ENCODE peak calls at places on chromosomes 3 and 15, in four cellular contexts. One of them, this sample, is unnamed.

GRCh38 chr15:73125219-73125618 is 73.0 kb downstream of the NEO1 start:
- DNase-seq in HepG2: no peak
- DNase-seq in GM12878: no peak
- DNase-seq in K562: no peak
- DNase-seq in this sample: no peak

GRCh38 chr3:52930748-52931147 is 33.4 kb upstream of the STIMATE start:
- DNase-seq in HepG2: no peak
- DNase-seq in GM12878: no peak
- DNase-seq in K562: no peak
- DNase-seq in this sample: no peak

GRCh38 chr15:83766326-83766725 is 112.4 kb downstream of the ADAMTSL3 start:
- DNase-seq in HepG2: no peak
- DNase-seq in GM12878: no peak
- DNase-seq in K562: no peak
- DNase-seq in this sample: no peak

GRCh38 chr3:105553851-105554250 is 187.1 kb downstream of the ALCAM start:
- DNase-seq in HepG2: no peak
- DNase-seq in GM12878: no peak
- DNase-seq in K562: no peak
- DNase-seq in this sample: no peak

GRCh38 chr15:82044373-82045178 is 1.2 kb downstream of the MEX3B start:
- DNase-seq in HepG2: no peak
- DNase-seq in GM12878: no peak
- DNase-seq in K562: no peak
- DNase-seq in this sample: peak

GRCh38 chr3:185744997-185745843 is 79.6 kb downstream of the IGF2BP2 start:
- DNase-seq in HepG2: peak
- DNase-seq in GM12878: peak
- DNase-seq in K562: no peak
- DNase-seq in this sample: no peak

GRCh38 chr3:14520967-14521366 is 19.2 kb downstream of the GRIP2 start:
- DNase-seq in HepG2: no peak
- DNase-seq in GM12878: no peak
- DNase-seq in K562: no peak
- DNase-seq in this sample: no peak

GRCh38 chr3:15074500-15074899 is 9.4 kb upstream of the MRPS25 start:
- DNase-seq in HepG2: no peak
- DNase-seq in GM12878: no peak
- DNase-seq in K562: no peak
- DNase-seq in this sample: no peak

GRCh38 chr3:111676177-111677021 is 81.3 kb upstream of the ZBED2 start:
- DNase-seq in HepG2: peak
- DNase-seq in GM12878: no peak
- DNase-seq in K562: no peak
- DNase-seq in this sample: no peak

GRCh38 chr3:97988784-97989568 is 16.7 kb upstream of the RIOX2 start:
- DNase-seq in HepG2: no peak
- DNase-seq in GM12878: no peak
- DNase-seq in K562: no peak
- DNase-seq in this sample: no peak

DNA sequence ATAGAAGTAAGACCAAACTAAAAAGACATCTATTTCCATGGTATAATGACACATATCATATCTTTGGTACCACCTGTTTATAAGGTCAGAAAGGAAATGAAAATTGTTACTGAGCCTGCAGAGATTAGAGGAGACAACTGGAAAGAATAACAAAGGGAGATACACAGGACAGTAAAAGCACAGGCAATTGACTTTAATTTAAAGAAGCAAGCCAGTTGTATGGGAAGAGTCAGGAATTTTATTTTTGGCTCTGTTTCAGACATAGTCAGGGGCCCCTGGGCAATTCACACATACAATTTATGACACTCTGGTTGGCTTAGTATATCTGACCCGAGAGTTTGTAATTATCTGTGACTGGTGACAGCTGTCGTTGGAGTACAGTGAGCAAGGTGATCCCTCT is 591.9 kb upstream of the NECTIN3 start:
- DNase-seq in HepG2: no peak
- DNase-seq in GM12878: no peak
- DNase-seq in K562: no peak
- DNase-seq in this sample: no peak
- TF ChIP-seq FOXK2 in HepG2: no peak
- TF ChIP-seq FOXK2 in GM12878: no peak
- TF ChIP-seq FOXK2 in K562: no peak
- TF ChIP-seq FOXK2 in this sample: no peak

GRCh38 chr3:17479681-17480405 is 262.6 kb downstream of the TBC1D5 start:
- DNase-seq in HepG2: no peak
- DNase-seq in GM12878: no peak
- DNase-seq in K562: no peak
- DNase-seq in this sample: no peak

GRCh38 chr3:17481116-17481515 is 261.3 kb downstream of the TBC1D5 start:
- DNase-seq in HepG2: no peak
- DNase-seq in GM12878: no peak
- DNase-seq in K562: no peak
- DNase-seq in this sample: no peak

GRCh38 chr3:17473761-17474160 is 268.7 kb downstream of the TBC1D5 start:
- DNase-seq in HepG2: no peak
- DNase-seq in GM12878: no peak
- DNase-seq in K562: no peak
- DNase-seq in this sample: no peak

GRCh38 chr3:17478673-17479072 is 263.8 kb downstream of the TBC1D5 start:
- DNase-seq in HepG2: peak
- DNase-seq in GM12878: no peak
- DNase-seq in K562: no peak
- DNase-seq in this sample: no peak
- TF ChIP-seq FOXK2 in HepG2: no peak
- TF ChIP-seq FOXK2 in GM12878: no peak
- TF ChIP-seq FOXK2 in K562: no peak
- TF ChIP-seq FOXK2 in this sample: no peak

GRCh38 chr3:126685493-126685892 is 18.5 kb upstream of the CHCHD6 start:
- DNase-seq in HepG2: no peak
- DNase-seq in GM12878: no peak
- DNase-seq in K562: no peak
- DNase-seq in this sample: no peak

GRCh38 chr3:126683506-126683905 is 20.5 kb upstream of the CHCHD6 start:
- DNase-seq in HepG2: no peak
- DNase-seq in GM12878: no peak
- DNase-seq in K562: no peak
- DNase-seq in this sample: no peak

GRCh38 chr3:126682046-126682445 is 22.0 kb upstream of the CHCHD6 start:
- DNase-seq in HepG2: no peak
- DNase-seq in GM12878: no peak
- DNase-seq in K562: no peak
- DNase-seq in this sample: no peak

GRCh38 chr3:126683069-126683468 is 21.0 kb upstream of the CHCHD6 start:
- DNase-seq in HepG2: no peak
- DNase-seq in GM12878: no peak
- DNase-seq in K562: no peak
- DNase-seq in this sample: no peak

DNA sequence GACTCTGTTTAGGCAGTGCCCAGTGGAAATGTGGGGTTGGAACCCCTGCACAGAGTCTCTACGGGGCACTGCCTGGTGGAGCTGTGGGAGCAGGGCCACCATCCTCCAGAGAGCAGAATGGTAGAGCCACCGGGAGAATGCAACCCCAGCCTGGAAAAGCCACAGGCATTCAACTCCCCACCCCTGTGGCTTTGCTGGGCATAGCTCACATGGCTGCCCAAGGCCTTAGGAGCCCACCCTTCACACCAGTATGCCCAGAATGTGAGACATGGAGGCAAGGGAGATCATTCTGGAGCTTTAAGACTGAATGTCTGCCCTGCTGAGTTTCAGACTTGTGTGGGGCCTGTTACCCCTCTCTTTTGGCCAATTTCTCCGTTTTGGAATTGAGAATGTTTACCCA is 19.0 kb upstream of the CHCHD6 start:
- DNase-seq in HepG2: no peak
- DNase-seq in GM12878: no peak
- DNase-seq in K562: no peak
- DNase-seq in this sample: no peak
- TF ChIP-seq FOXK2 in HepG2: no peak
- TF ChIP-seq FOXK2 in GM12878: no peak
- TF ChIP-seq FOXK2 in K562: no peak
- TF ChIP-seq FOXK2 in this sample: no peak

GRCh38 chr3:73716418-73716817 is 91.7 kb upstream of the PDZRN3 start:
- DNase-seq in HepG2: no peak
- DNase-seq in GM12878: no peak
- DNase-seq in K562: no peak
- DNase-seq in this sample: no peak

GRCh38 chr3:73719877-73720276 is 95.1 kb upstream of the PDZRN3 start:
- DNase-seq in HepG2: no peak
- DNase-seq in GM12878: no peak
- DNase-seq in K562: no peak
- DNase-seq in this sample: no peak

GRCh38 chr3:73723596-73723995 is 98.9 kb upstream of the PDZRN3 start:
- DNase-seq in HepG2: no peak
- DNase-seq in GM12878: no peak
- DNase-seq in K562: peak
- DNase-seq in this sample: no peak

GRCh38 chr3:73719413-73719831 is 94.7 kb upstream of the PDZRN3 start:
- DNase-seq in HepG2: no peak
- DNase-seq in GM12878: no peak
- DNase-seq in K562: no peak
- DNase-seq in this sample: no peak

DNA sequence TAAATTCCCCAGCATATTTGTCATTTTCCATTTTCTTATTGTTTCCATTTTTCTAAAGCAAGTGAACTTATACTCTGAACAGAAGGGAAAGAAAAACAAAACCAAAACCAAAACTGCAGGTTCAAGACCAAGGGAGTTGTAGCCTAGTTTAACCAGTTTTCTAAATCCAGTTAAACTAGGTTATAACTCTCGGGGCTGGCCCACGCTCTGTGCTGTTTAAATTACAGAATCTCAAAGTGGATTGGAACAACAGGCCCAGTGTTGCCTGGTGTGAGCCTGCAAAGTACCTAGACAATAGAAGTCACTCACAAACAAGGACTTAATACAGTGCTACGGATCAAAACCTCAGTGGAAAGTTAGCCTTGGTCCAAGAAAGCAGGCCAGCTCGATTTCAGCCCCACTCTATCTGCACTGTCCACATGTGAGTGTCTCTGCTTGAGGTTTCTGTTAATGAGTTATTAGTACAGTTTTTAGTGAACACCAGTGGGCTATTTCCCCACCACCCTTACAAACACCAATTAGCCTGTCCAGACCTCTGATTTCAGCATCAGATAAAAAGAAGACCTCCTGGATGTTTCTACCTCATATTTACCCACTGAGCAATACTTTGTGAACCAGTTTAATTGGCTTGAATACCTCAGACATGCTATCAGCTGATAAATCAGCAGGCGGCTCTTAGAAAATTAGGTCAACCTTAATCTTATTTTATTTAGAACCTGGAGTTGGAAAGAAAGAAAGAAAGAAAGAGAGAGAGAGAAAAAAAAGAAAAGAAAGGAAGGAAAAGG is 93.8 kb upstream of the PDZRN3 start:
- DNase-seq in HepG2: no peak
- DNase-seq in GM12878: no peak
- DNase-seq in K562: no peak
- DNase-seq in this sample: no peak
- TF ChIP-seq FOXK2 in HepG2: no peak
- TF ChIP-seq FOXK2 in GM12878: no peak
- TF ChIP-seq FOXK2 in K562: no peak
- TF ChIP-seq FOXK2 in this sample: no peak

DNA sequence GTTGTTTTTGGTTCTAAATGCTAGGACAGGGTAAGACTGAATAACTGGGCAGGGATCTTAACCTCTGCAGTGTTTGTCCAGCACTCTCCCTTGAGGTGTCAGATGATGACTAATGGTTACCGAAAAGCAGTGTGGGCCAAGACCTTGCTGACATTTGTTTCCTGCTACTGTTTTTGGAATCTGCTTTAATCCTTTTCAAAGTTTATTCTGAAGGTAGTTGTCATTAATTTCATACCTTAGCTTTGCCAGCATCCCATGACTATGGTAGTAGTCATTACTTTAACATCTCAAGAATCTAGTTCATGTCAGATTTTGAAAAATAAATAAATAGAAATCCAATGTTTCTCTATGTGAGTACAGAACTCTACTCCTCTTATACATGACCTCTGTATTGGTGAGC is 117.0 kb downstream of the P3H2 start:
- DNase-seq in HepG2: no peak
- DNase-seq in GM12878: no peak
- DNase-seq in K562: no peak
- DNase-seq in this sample: no peak
- TF ChIP-seq FOXK2 in HepG2: no peak
- TF ChIP-seq FOXK2 in GM12878: no peak
- TF ChIP-seq FOXK2 in K562: no peak
- TF ChIP-seq FOXK2 in this sample: no peak

This sample was measured in HEK293T.